ENCODE peak calls at places on chromosomes 5 and 9, in four cellular contexts. One of them, this sample, is unnamed.

GRCh38 chr5:13251623-13252367 is 692.7 kb downstream of the DNAH5 start:
- DNase-seq in hepatocyte: peak
- DNase-seq in fibroblast of lung: peak
- DNase-seq in heart left ventricle: peak
- DNase-seq in this sample: no peak

GRCh38 chr9:107612136-107612535 is 122.6 kb upstream of the KLF4 start:
- DNase-seq in heart left ventricle: peak
- DNase-seq in hepatocyte: peak
- DNase-seq in fibroblast of lung: no peak
- DNase-seq in this sample: no peak

GRCh38 chr5:143188692-143189091 is 214.8 kb downstream of the NR3C1 start:
- DNase-seq in hepatocyte: no peak
- DNase-seq in fibroblast of lung: no peak
- DNase-seq in heart left ventricle: no peak
- DNase-seq in this sample: no peak

GRCh38 chr5:170892201-170892600 is 30.4 kb downstream of the RANBP17 start:
- DNase-seq in hepatocyte: no peak
- DNase-seq in fibroblast of lung: peak
- DNase-seq in heart left ventricle: no peak
- DNase-seq in this sample: no peak

GRCh38 chr5:150138551-150139265 is 16.9 kb downstream of the PDGFRB start:
- DNase-seq in fibroblast of lung: peak
- DNase-seq in heart left ventricle: peak
- DNase-seq in hepatocyte: peak
- DNase-seq in this sample: no peak

GRCh38 chr9:38082456-38083287 is 13.6 kb upstream of the SHB start:
- DNase-seq in heart left ventricle: peak
- DNase-seq in hepatocyte: no peak
- DNase-seq in fibroblast of lung: no peak
- DNase-seq in this sample: no peak

GRCh38 chr9:121673576-121673975 is 22.1 kb downstream of the DAB2IP start:
- DNase-seq in heart left ventricle: no peak
- DNase-seq in hepatocyte: no peak
- DNase-seq in fibroblast of lung: no peak
- DNase-seq in this sample: no peak

GRCh38 chr5:10680876-10681481 is 80.1 kb downstream of the DAP start:
- DNase-seq in hepatocyte: no peak
- DNase-seq in fibroblast of lung: no peak
- DNase-seq in heart left ventricle: no peak
- DNase-seq in this sample: no peak

GRCh38 chr5:77374686-77375085 is 117.4 kb downstream of the WDR41 start:
- DNase-seq in fibroblast of lung: no peak
- DNase-seq in hepatocyte: no peak
- DNase-seq in heart left ventricle: no peak
- DNase-seq in this sample: no peak

GRCh38 chr5:51892680-51893079 is 509.4 kb downstream of the ISL1 start:
- DNase-seq in fibroblast of lung: no peak
- DNase-seq in hepatocyte: no peak
- DNase-seq in heart left ventricle: no peak
- DNase-seq in this sample: no peak

GRCh38 chr5:42950466-42951168 is 89.5 kb downstream of the ANXA2R start:
- DNase-seq in fibroblast of lung: peak
- DNase-seq in heart left ventricle: peak
- DNase-seq in hepatocyte: no peak
- DNase-seq in this sample: peak

GRCh38 chr5:42949348-42950090 is 90.6 kb downstream of the ANXA2R start:
- DNase-seq in heart left ventricle: peak
- DNase-seq in hepatocyte: no peak
- DNase-seq in fibroblast of lung: peak
- DNase-seq in this sample: peak

GRCh38 chr5:42950091-42950465 is 90.0 kb downstream of the ANXA2R start:
- DNase-seq in heart left ventricle: no peak
- DNase-seq in fibroblast of lung: no peak
- DNase-seq in hepatocyte: no peak
- DNase-seq in this sample: no peak

GRCh38 chr5:42951169-42951846 is 88.8 kb downstream of the ANXA2R start:
- DNase-seq in hepatocyte: no peak
- DNase-seq in heart left ventricle: peak
- DNase-seq in fibroblast of lung: peak
- DNase-seq in this sample: peak

DNA sequence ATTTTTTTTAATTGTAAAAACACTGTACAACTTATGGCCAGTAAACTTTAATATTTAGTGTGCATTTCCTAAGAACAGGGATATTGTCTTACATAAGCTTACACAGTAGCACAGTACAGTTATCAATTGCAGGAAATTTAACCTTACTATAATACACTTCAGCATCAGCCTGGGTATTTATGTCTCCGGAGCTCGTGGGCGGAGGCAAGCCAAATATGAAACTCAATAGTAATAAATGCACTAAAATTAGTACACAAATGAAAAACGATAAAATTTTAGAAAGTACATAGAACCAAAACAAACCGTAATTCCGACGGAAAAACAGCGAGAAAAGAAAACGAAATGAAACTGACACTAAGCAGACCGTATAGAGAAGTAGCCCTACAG is 91.2 kb downstream of the ANXA2R start:
- DNase-seq in fibroblast of lung: no peak
- DNase-seq in hepatocyte: no peak
- DNase-seq in heart left ventricle: no peak
- DNase-seq in this sample: no peak
- H3K27ac ChIP-seq in fibroblast of lung: peak
- H3K27ac ChIP-seq in hepatocyte: no peak
- H3K27ac ChIP-seq in heart left ventricle: peak
- H3K27ac ChIP-seq in this sample: peak

GRCh38 chr9:127734247-127734746 is 797 bp downstream of the TOR2A start:
- DNase-seq in fibroblast of lung: no peak
- DNase-seq in heart left ventricle: no peak
- DNase-seq in hepatocyte: no peak
- DNase-seq in this sample: no peak
- H3K27ac ChIP-seq in fibroblast of lung: peak
- H3K27ac ChIP-seq in heart left ventricle: peak
- H3K27ac ChIP-seq in hepatocyte: peak
- H3K27ac ChIP-seq in this sample: peak

GRCh38 chr9:12816656-12817101 is 41.9 kb downstream of the LURAP1L start:
- DNase-seq in fibroblast of lung: no peak
- DNase-seq in hepatocyte: no peak
- DNase-seq in heart left ventricle: no peak
- DNase-seq in this sample: no peak
- H3K27ac ChIP-seq in fibroblast of lung: peak
- H3K27ac ChIP-seq in hepatocyte: peak
- H3K27ac ChIP-seq in heart left ventricle: no peak
- H3K27ac ChIP-seq in this sample: no peak

DNA sequence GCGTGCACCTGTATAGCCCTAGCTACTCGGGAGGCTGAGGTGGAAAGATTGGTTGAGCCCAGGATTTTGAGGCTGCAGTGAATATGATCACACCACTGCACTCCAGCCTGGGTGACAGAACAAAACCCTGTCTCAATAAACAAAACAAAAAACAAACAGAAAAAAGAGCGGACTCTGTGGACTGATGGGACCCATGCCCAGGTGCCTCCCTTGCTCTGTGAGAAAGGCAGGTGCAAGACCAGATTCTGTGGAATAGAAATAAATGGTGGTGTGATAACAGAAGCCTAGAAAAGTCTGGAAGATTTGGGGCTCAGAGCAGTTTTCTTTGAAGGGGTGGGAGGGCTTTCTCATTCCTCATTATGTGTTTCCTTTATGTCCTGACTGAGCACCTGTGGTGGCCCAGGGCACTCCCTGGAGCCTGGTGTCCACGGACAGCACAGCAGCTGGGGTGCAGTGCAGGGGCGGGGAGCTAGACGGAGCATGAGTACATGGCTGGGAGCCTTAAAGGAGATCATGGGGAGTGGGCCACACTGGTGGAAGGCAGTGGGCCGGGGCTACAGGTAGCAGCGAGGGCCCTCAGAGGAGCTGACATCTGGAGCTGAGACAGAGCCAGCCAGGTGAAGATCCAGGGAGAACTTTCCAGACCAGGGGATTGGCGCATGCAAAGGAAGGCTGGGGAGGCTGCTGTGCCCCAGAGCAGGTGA is 15.4 kb upstream of the CEL start:
- DNase-seq in heart left ventricle: peak
- DNase-seq in hepatocyte: no peak
- DNase-seq in fibroblast of lung: no peak
- DNase-seq in this sample: no peak
- H3K27ac ChIP-seq in heart left ventricle: no peak
- H3K27ac ChIP-seq in hepatocyte: no peak
- H3K27ac ChIP-seq in fibroblast of lung: no peak
- H3K27ac ChIP-seq in this sample: no peak

GRCh38 chr5:69024241-69024651 is 69.6 kb upstream of the SLC30A5 start:
- DNase-seq in fibroblast of lung: peak
- DNase-seq in hepatocyte: peak
- DNase-seq in heart left ventricle: no peak
- DNase-seq in this sample: no peak
- H3K27ac ChIP-seq in fibroblast of lung: no peak
- H3K27ac ChIP-seq in hepatocyte: no peak
- H3K27ac ChIP-seq in heart left ventricle: no peak
- H3K27ac ChIP-seq in this sample: no peak

DNA sequence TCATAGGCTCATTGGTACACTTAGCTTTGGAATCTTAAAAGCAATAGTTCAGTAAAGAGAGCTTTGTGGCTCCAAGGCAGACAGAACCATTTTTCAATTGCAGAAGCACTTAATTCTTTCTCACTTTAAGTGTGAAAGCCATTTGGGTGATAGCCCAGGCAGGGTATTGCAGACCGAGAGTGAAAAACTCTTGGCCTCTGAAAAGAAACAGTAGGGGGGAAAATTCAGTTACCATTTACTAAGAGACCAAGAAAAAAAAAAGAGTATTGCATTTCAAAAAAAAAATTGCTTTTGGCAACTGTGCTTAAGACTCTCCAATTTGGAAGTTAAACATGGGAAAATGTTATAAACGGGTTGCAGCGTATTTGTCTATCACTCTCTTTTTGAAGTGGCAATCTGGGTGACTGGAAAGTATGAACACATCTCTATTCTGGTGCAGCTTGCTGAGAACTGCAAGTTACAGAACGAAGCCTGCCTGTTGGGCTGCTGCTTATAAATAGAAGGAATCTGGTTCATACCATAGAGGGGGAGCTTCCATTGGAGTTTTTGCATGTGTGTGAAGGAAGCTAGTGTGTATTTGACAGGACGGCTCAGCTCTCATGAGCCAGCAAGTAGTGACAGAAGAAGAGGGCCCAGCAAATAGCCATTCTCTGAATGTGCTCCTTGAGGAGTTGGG is 170.5 kb downstream of the TLE4 start:
- DNase-seq in hepatocyte: no peak
- DNase-seq in heart left ventricle: peak
- DNase-seq in fibroblast of lung: peak
- DNase-seq in this sample: no peak
- H3K27ac ChIP-seq in hepatocyte: no peak
- H3K27ac ChIP-seq in heart left ventricle: peak
- H3K27ac ChIP-seq in fibroblast of lung: no peak
- H3K27ac ChIP-seq in this sample: no peak

DNA sequence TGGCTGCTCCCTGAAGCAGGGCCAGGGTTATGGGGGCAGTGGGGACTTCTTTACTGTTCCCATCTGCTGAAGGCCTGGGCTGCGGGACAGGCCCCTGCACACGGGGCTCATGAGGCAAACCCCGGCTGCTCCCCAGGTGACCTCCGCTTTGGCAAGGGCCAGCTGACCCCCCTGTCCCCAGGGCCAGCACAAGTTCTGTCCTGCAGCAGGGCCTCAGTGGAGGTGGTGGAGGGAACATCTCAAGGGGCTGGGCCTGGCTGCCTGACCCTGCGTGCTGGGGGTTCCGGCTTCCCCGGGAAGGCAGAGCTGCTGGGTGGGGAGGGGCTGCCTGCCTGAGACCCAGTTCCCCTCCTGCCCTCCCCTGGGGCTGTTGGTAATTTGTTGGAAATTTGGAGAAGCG is 67.4 kb upstream of the RNU6ATAC start:
- DNase-seq in hepatocyte: no peak
- DNase-seq in fibroblast of lung: no peak
- DNase-seq in heart left ventricle: no peak
- DNase-seq in this sample: no peak
- H3K27ac ChIP-seq in hepatocyte: peak
- H3K27ac ChIP-seq in fibroblast of lung: no peak
- H3K27ac ChIP-seq in heart left ventricle: no peak
- H3K27ac ChIP-seq in this sample: no peak

GRCh38 chr5:172932313-172933017 is 26.8 kb upstream of the RPL26L1 start:
- DNase-seq in fibroblast of lung: peak
- DNase-seq in heart left ventricle: peak
- DNase-seq in hepatocyte: peak
- DNase-seq in this sample: peak

GRCh38 chr5:172935096-172935495 is 24.1 kb upstream of the RPL26L1 start:
- DNase-seq in heart left ventricle: no peak
- DNase-seq in hepatocyte: no peak
- DNase-seq in fibroblast of lung: no peak
- DNase-seq in this sample: no peak

GRCh38 chr5:172936441-172936840 is 22.8 kb upstream of the RPL26L1 start:
- DNase-seq in hepatocyte: no peak
- DNase-seq in heart left ventricle: peak
- DNase-seq in fibroblast of lung: no peak
- DNase-seq in this sample: no peak

GRCh38 chr5:172931001-172931536 is 28.2 kb upstream of the RPL26L1 start:
- DNase-seq in fibroblast of lung: peak
- DNase-seq in heart left ventricle: no peak
- DNase-seq in hepatocyte: peak
- DNase-seq in this sample: no peak

DNA sequence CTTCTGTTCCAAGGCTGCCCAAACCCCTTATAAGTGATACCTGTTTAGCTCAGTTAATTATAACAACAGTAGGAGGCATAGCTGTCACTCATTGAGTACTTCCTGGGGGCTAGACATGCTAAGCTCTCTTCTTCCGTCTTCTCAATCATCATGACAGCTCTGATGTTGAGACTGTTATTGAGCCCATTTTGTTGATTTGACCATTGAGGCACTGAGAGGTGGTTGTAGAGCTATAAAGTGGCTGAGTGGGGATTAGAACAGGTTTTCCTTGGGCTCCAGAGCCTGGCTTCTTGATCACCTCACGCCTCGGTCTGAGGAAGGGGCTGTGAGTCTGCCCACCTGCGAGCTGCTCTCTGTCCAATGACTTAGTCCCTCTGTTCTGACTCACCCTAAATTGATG is 26.0 kb upstream of the RPL26L1 start:
- DNase-seq in hepatocyte: no peak
- DNase-seq in fibroblast of lung: no peak
- DNase-seq in heart left ventricle: no peak
- DNase-seq in this sample: no peak
- H3K27ac ChIP-seq in hepatocyte: no peak
- H3K27ac ChIP-seq in fibroblast of lung: no peak
- H3K27ac ChIP-seq in heart left ventricle: no peak
- H3K27ac ChIP-seq in this sample: no peak